ENCODE peak calls at places on chromosomes 3 and 15, in ten cellular contexts. X is adrenal gland, U is tibial nerve, W is SK-N-SH, Q is OCI-LY7, R is HCT116, M is pancreas, S is heart left ventricle, T is Panc1, P is testis. F is an unnamed sample.
A peak's percentile ranks its signal among the peaks of the same experiment; 100 is the strongest.

GRCh38 chr3:123272547-123272946 is 70.8 kb downstream of the SEC22A start:
- DNase-seq in X (no peak), U (no peak), W (no peak), Q (no peak), R (no peak), M (no peak), S (no peak), T (no peak), P (no peak), F (no peak)

GRCh38 chr3:182740710-182741109 is 52.6 kb upstream of the ATP11B start:
- DNase-seq in X (no peak), U (no peak), W (no peak), Q (no peak), R (peak; percentile 38), M (no peak), S (no peak), T (no peak), P (no peak), F (no peak)

GRCh38 chr15:45522931-45523331 is 376 bp upstream of the SLC30A4 start:
- DNase-seq in X (peak; percentile 59), U (peak; percentile 22), W (no peak), Q (no peak), R (no peak), M (no peak), S (no peak), T (peak; percentile 17), P (no peak), F (peak; percentile 33)

GRCh38 chr3:127735767-127736693 is 63.3 kb downstream of the ABTB1 start:
- DNase-seq in X (peak; percentile 63), U (peak; percentile 33), W (no peak), Q (peak; percentile 88), R (no peak), M (no peak), S (no peak), T (no peak), P (peak; percentile 58), F (no peak)

GRCh38 chr3:184556502-184557347 is 4.9 kb upstream of the EPHB3 start:
- DNase-seq in X (no peak), U (no peak), W (no peak), Q (no peak), R (no peak), M (no peak), S (no peak), T (no peak), P (no peak), F (no peak)

GRCh38 chr3:15309662-15310335 is 22.6 kb downstream of the SH3BP5 start:
- DNase-seq in X (no peak), U (no peak), W (no peak), Q (no peak), R (no peak), M (no peak), S (no peak), T (no peak), P (peak; percentile 57), F (no peak)

GRCh38 chr15:79004336-79004735 is 59.5 kb upstream of the CTSH start:
- DNase-seq in X (no peak), U (no peak), W (no peak), Q (peak; percentile 93), R (peak; percentile 48), M (no peak), S (no peak), T (no peak), P (no peak), F (no peak)

GRCh38 chr3:22176911-22177310 is 425.9 kb upstream of the ZNF385D start:
- DNase-seq in X (no peak), U (no peak), W (no peak), Q (no peak), R (no peak), M (no peak), S (no peak), T (no peak), P (no peak), F (no peak)

DNA sequence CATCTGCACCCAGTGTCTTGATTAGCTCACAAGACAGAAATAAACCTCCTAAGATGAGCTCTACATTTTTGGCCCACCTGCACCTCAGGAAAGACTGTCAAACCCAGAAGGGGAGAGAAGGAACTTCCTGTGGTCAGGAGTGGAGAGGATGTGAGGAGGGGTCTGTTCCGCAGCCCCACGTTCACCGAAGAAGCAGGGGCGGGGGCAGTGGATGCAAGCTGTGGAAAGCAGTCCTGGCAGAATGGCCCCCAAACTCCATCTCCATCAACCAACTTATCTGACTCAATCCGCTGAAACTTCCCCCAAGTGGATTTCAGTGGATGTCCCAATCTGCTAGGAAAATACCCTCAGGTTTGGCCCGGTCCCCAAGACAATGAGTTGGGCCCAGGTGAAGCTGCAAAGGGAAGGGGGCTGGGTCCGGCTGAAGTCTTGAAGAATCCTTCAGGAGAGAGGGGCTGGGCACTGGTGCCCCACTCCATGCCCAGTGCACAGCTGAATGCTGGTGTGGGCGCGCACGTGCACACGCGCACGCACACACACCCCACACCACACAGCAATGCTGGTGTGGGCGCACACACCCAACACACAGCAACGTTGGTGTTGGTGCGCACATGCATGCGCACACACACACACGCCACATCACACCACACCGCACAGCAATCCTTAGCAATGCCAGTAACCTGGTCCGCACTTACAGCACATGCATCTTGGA is 88.5 kb downstream of the LRIG1 start:
- DNase-seq in X (no peak), U (no peak), W (no peak), Q (no peak), R (no peak), M (no peak), S (no peak), T (no peak), P (no peak), F (no peak)
- H3K4me1 ChIP-seq in X (no peaks in the 10 kb centered on the region), U (no peaks in the 10 kb centered on the region), W (no peaks in the 10 kb centered on the region), Q (peaks cover 34% of the 10 kb centered on the region), R (no peaks in the 10 kb centered on the region), M (peaks cover 10% of the 10 kb centered on the region), S (peaks cover 91% of the 10 kb centered on the region), T (no peaks in the 10 kb centered on the region), P (peaks cover 26% of the 10 kb centered on the region), F (no peaks in the 10 kb centered on the region)

DNA sequence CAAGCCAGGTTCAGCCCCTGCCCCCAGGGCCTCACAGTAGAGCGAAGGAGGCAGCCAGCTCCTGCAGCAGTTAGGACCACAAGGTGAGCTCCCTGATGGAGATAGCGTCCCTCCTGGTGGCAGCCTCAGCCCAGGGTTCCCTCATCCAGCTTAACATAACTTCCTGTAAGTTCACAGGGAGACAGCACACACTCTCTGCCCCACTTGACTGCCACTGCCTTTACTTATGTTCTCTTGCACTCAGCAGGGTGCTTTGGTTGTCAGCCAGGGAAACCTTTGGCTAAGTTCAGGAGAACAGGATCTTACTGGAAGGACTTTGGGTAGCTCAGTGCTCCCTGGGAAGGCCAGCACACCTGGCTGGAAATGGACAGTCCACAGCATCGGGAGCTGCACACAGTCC is 10.9 kb downstream of the KBTBD13 start:
- DNase-seq in X (no peak), U (no peak), W (no peak), Q (no peak), R (no peak), M (no peak), S (no peak), T (no peak), P (no peak), F (no peak)
- TF ChIP-seq CTCF in X (no peak), U (no peak), W (no peak), Q (no peak), R (no peak), M (no peak), S (no peak), T (no peak), P (no peak), F (no peak)

DNA sequence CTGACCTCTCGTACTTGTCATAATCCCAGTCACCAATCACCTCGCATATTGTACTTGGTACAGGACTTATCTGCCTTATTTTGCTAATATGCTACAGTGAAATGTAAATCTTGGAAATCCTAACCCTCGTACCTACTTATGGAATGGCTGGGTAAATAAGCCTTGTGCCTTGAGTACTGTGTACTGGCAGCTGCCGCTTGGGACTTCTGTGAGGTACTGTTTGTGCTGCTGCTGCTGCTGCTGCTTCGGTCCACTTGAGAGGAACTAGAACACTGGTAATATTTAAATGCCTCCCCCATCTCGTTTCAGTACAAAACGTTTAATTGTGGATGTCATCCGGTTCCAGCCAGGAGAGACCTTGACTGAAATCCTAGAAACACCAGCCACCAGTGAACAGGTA is 42.5 kb upstream of the CRTC3 start:
- DNase-seq in X (no peak), U (no peak), W (no peak), Q (no peak), R (no peak), M (no peak), S (no peak), T (no peak), P (no peak), F (no peak)
- H3K36me3 ChIP-seq in X (no peaks in the 10 kb centered on the region), U (peaks cover 25% of the 10 kb centered on the region), W (peaks cover 95% of the 10 kb centered on the region), Q (peaks cover 85% of the 10 kb centered on the region), R (peaks cover 38% of the 10 kb centered on the region), M (peaks cover 11% of the 10 kb centered on the region), S (peaks cover 100% of the 10 kb centered on the region), T (peaks cover 53% of the 10 kb centered on the region), P (no peaks in the 10 kb centered on the region), F (peaks cover 37% of the 10 kb centered on the region)

DNA sequence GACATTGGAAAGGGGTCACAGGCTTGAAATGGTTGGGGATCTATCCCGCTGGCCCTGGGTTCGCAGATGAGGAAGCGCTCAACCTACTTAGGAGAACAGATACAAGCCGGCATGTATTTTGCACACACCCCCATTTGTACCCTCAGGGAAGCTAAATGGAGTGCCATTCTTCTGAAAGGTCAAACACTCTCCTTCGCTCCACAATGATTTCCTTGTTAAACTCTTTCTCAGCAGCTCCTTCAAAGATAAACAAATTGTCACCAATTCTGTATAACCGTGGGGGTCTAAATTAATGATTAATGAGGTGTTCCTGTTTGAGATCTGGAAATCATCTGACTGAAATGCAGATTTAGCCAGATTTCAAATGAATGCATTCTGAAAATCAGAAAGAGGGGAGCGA is 124.0 kb downstream of the MEGF11 start:
- DNase-seq in X (no peak), U (no peak), W (no peak), Q (no peak), R (no peak), M (no peak), S (no peak), T (no peak), P (no peak), F (no peak)
- H3K4me1 ChIP-seq in X (no peaks in the 10 kb centered on the region), U (no peaks in the 10 kb centered on the region), W (peaks cover 52% of the 10 kb centered on the region), Q (peaks cover 24% of the 10 kb centered on the region), R (no peaks in the 10 kb centered on the region), M (peaks cover 3% of the 10 kb centered on the region), S (no peaks in the 10 kb centered on the region), T (no peaks in the 10 kb centered on the region), P (peaks cover 13% of the 10 kb centered on the region), F (no peaks in the 10 kb centered on the region)

DNA sequence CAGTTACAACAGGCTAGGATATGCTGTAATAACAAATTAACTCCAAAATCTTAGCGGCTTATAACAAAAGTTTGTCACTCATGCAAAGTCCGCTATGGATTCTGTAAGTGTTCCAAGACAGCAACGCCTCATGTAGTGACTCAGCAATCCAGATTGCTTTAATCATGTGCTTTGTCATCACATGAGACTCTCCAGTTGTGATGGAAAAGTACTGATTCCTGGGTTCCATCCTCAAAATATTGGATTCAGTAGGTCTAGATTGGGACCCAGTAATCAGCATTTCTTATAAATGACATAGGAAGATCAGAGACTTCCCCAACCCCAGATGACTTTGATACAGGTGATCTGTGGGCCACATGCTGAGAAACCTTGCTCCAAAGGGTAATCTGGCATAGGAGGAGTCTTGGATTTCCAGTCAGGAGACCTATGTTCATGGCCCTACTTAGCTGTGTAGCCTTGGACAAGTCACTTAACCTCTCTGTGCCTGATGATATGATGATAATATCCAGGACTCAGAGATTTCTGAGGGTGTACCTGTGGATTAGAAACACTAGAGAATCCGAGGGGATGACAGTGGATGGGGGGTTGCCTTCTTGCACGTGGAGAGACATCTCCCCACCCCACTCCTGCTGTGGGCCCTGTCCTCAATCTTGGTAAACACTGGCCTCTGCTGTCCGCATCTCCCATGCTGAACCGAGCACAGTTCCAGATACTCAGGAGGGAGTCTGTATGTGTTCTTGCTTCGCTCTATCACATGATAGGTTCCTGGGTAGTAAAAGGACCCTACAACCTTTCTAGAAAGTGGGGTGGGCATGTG is 65.5 kb downstream of the CORO2B start:
- DNase-seq in X (no peak), U (no peak), W (no peak), Q (no peak), R (peak; percentile 22), M (no peak), S (no peak), T (no peak), P (no peak), F (no peak)
- TF ChIP-seq CTCF in X (no peak), U (no peak), W (no peak), Q (no peak), R (no peak), M (no peak), S (peak; percentile 33), T (no peak), P (no peak), F (no peak)

F was measured in lung.